ENCODE peak calls at places on chromosomes 13 and 19, in nine cellular contexts. F is cardiac muscle cell; C is CD4-positive, alpha-beta T cell; M is HT-29; K is GM12892; L is activated B cell treated with CpG ODN at 0.5 μM for 24 hours; P is stimulated activated CD8-positive, alpha-beta memory T cell treated with anti-CD3 and anti-CD28 coated beads, Interleukin-2, amount 100 ng/mL, for 1 hour; E is NCI-H1105 treated with DMSO at 0.1 percent for 48 hours; O is left kidney. Q is an unnamed sample.

GRCh38 chr13:112804374-112804773 is 114.5 kb downstream of the ATP11A start:
- DNase-seq in O (peak), L (no peak), P (no peak), C (no peak), E (no peak), K (no peak), M (no peak), F (peak), Q (no peak)

GRCh38 chr13:21134475-21134874 is 41.9 kb downstream of the SKA3 start:
- DNase-seq in P (no peak), O (no peak), L (no peak), K (no peak), M (no peak), E (no peak), C (no peak), F (no peak), Q (no peak)

GRCh38 chr19:8005534-8006256 is at the start of gene ELAVL1:
- DNase-seq in L (peak), F (peak), K (peak), E (peak), P (peak), O (peak), M (peak), C (peak), Q (peak)

GRCh38 chr13:97855570-97855970 is 97.9 kb upstream of the IPO5 start:
- DNase-seq in C (no peak), E (peak), L (no peak), P (no peak), M (peak), K (no peak), F (peak), O (peak), Q (peak)

GRCh38 chr13:39148513-39148961 is 110.3 kb downstream of the NHLRC3 start:
- DNase-seq in K (no peak), L (no peak), O (no peak), M (no peak), C (no peak), F (no peak), P (no peak), E (peak), Q (peak)

GRCh38 chr19:40057166-40057565 is 1.1 kb upstream of the ZNF780B start:
- DNase-seq in F (no peak), K (no peak), C (no peak), O (no peak), M (no peak), L (no peak), P (no peak), E (no peak), Q (no peak)

GRCh38 chr19:50537306-50537685 is 23.6 kb upstream of the ASPDH start:
- DNase-seq in M (no peak), F (no peak), L (no peak), K (no peak), E (no peak), P (no peak), O (no peak), C (no peak), Q (no peak)

GRCh38 chr19:53131732-53132131 is 978 bp downstream of the ZNF415 start:
- DNase-seq in L (no peak), K (no peak), E (no peak), M (no peak), O (no peak), P (no peak), C (no peak), F (no peak), Q (no peak)

GRCh38 chr13:48859168-48860105 is 116.3 kb upstream of the FNDC3A start:
- DNase-seq in L (no peak), E (no peak), C (no peak), K (no peak), M (no peak), F (no peak), O (peak), P (no peak), Q (no peak)

Q was measured in NCI-H146.